ENCODE peak calls at places on chromosome 15, in six cellular contexts. V is stimulated activated CD4-positive, alpha-beta T cell treated with anti-CD3 and anti-CD28 coated beads, Interleukin-1b, Interleukin-23, amount 100 ng/mL, for 1 hour; Y is stimulated activated effector memory CD8-positive, alpha-beta T cell treated with anti-CD3 and anti-CD28 coated beads, Interleukin-12 subunit alpha, Interleukin-12 subunit beta, amount 100 ng/mL, for 72 hours; B is aorta; P is HFF-Myc; S is Right ventricle myocardium superior. Q is an unnamed sample.
A peak's percentile ranks its signal among the peaks of the same experiment; 100 is the strongest.

GRCh38 chr15:73677146-73677607 is 7.0 kb upstream of the CD276 start:
- DNase-seq in V (peak; percentile 24), Y (peak; percentile 33), B (no peak), P (no peak), S (peak; percentile 65), Q (peak; percentile 85)

GRCh38 chr15:76996526-76997401 is 1.8 kb downstream of the PSTPIP1 start:
- DNase-seq in V (peak; percentile 39), Y (no peak), B (peak; percentile 84), P (no peak), S (peak; percentile 75), Q (no peak)

GRCh38 chr15:75455424-75455981 is 4.0 kb upstream of the SIN3A start:
- DNase-seq in V (peak; percentile 82), Y (peak; percentile 69), B (peak; percentile 97), P (no peak), S (peak; percentile 94), Q (peak; percentile 91)

GRCh38 chr15:38453971-38454686 is at the start of gene FAM98B:
- DNase-seq in V (peak; percentile 89), Y (peak; percentile 94), B (peak; percentile 96), P (peak; percentile 66), S (peak; percentile 93), Q (peak; percentile 64)

GRCh38 chr15:63288778-63289378 is 11.5 kb downstream of the APH1B start:
- DNase-seq in V (no peak), Y (no peak), B (no peak), P (no peak), S (no peak), Q (no peak)

GRCh38 chr15:45849136-45849535 is 214.3 kb downstream of the SQOR start:
- DNase-seq in V (no peak), Y (no peak), B (no peak), P (no peak), S (no peak), Q (no peak)

GRCh38 chr15:42107483-42107882 is 13.1 kb upstream of the PLA2G4D start:
- DNase-seq in V (no peak), Y (no peak), B (no peak), P (no peak), S (no peak), Q (no peak)

GRCh38 chr15:101641134-101641764 is 10.9 kb downstream of the TM2D3 start:
- DNase-seq in V (peak; percentile 52), Y (peak; percentile 53), B (peak; percentile 82), P (peak; percentile 64), S (peak; percentile 78), Q (no peak)

GRCh38 chr15:68820589-68821189 is at the start of gene ANP32A:
- DNase-seq in V (peak; percentile 97), Y (peak; percentile 99), B (peak; percentile 98), P (peak; percentile 66), S (peak; percentile 97), Q (peak; percentile 99)

GRCh38 chr15:38354321-38354929 is 99.5 kb upstream of the FAM98B start:
- DNase-seq in V (peak; percentile 22), Y (peak; percentile 27), B (no peak), P (peak; percentile 25), S (peak; percentile 55), Q (no peak)

GRCh38 chr15:82176528-82176927 is 86.0 kb downstream of the EFL1 start:
- DNase-seq in V (no peak), Y (no peak), B (no peak), P (no peak), S (no peak), Q (no peak)

GRCh38 chr15:45573961-45574629 is 13.1 kb upstream of the BLOC1S6 start:
- DNase-seq in V (no peak), Y (no peak), B (no peak), P (no peak), S (no peak), Q (peak; percentile 63)

GRCh38 chr15:89899951-89900567 is 6.3 kb upstream of the AP3S2 start:
- DNase-seq in V (no peak), Y (no peak), B (no peak), P (no peak), S (no peak), Q (no peak)

GRCh38 chr15:81789403-81789802 is 256.4 kb downstream of the MEX3B start:
- DNase-seq in V (no peak), Y (no peak), B (no peak), P (no peak), S (no peak), Q (no peak)

GRCh38 chr15:26325495-26325894 is 447.4 kb downstream of the GABRB3 start:
- DNase-seq in V (no peak), Y (no peak), B (no peak), P (no peak), S (no peak), Q (no peak)

GRCh38 chr15:71080705-71081104 is 34.6 kb upstream of the THSD4 start:
- DNase-seq in V (no peak), Y (no peak), B (no peak), P (peak; percentile 43), S (no peak), Q (no peak)

GRCh38 chr15:56028430-56028829 is 35.0 kb upstream of the NEDD4 start:
- DNase-seq in V (no peak), Y (no peak), B (no peak), P (no peak), S (no peak), Q (no peak)

GRCh38 chr15:99031681-99032080 is 24.1 kb upstream of the PGPEP1L start:
- DNase-seq in V (no peak), Y (no peak), B (no peak), P (no peak), S (no peak), Q (no peak)

GRCh38 chr15:78103406-78104118 is 11.2 kb downstream of the SH2D7 start:
- DNase-seq in V (no peak), Y (peak; percentile 56), B (peak; percentile 63), P (no peak), S (no peak), Q (no peak)

GRCh38 chr15:81281176-81281735 is 42.7 kb downstream of the STARD5 start:
- DNase-seq in V (no peak), Y (no peak), B (no peak), P (no peak), S (no peak), Q (no peak)

GRCh38 chr15:48541659-48542334 is 103.7 kb downstream of the FBN1 start:
- DNase-seq in V (no peak), Y (no peak), B (no peak), P (peak; percentile 65), S (peak; percentile 40), Q (no peak)

GRCh38 chr15:77826006-77826695 is 193.4 kb upstream of the LINGO1 start:
- DNase-seq in V (no peak), Y (no peak), B (peak; percentile 67), P (no peak), S (no peak), Q (no peak)

Q was measured in H1.